ENCODE peak calls at places on chromosomes 13 and 19, in ten cellular contexts. One of them, this sample, is unnamed.

GRCh38 chr19:28606269-28607032 is 606.5 kb downstream of the UQCRFS1 start:
- DNase-seq in tibial nerve: no peak
- DNase-seq in GM12878: no peak
- DNase-seq in cardiac muscle cell: no peak
- DNase-seq in adrenal gland: no peak
- DNase-seq in fibroblast of villous mesenchyme: no peak
- DNase-seq in neural progenitor cell: no peak
- DNase-seq in IMR-90: no peak
- DNase-seq in Peyer's patch: no peak
- DNase-seq in endothelial cell: no peak
- DNase-seq in this sample: no peak

GRCh38 chr13:102700088-102701031 is 5.5 kb upstream of the METTL21C start:
- DNase-seq in tibial nerve: no peak
- DNase-seq in GM12878: no peak
- DNase-seq in cardiac muscle cell: no peak
- DNase-seq in adrenal gland: no peak
- DNase-seq in fibroblast of villous mesenchyme: peak
- DNase-seq in neural progenitor cell: no peak
- DNase-seq in IMR-90: no peak
- DNase-seq in Peyer's patch: no peak
- DNase-seq in endothelial cell: no peak
- DNase-seq in this sample: no peak

GRCh38 chr13:23433171-23434153 is at the start of gene SACS:
- DNase-seq in tibial nerve: no peak
- DNase-seq in GM12878: no peak
- DNase-seq in cardiac muscle cell: peak
- DNase-seq in adrenal gland: no peak
- DNase-seq in fibroblast of villous mesenchyme: peak
- DNase-seq in neural progenitor cell: peak
- DNase-seq in IMR-90: peak
- DNase-seq in Peyer's patch: no peak
- DNase-seq in endothelial cell: peak
- DNase-seq in this sample: no peak

GRCh38 chr19:33235269-33235995 is 9.8 kb upstream of the SLC7A10 start:
- DNase-seq in tibial nerve: peak
- DNase-seq in GM12878: peak
- DNase-seq in cardiac muscle cell: peak
- DNase-seq in adrenal gland: peak
- DNase-seq in fibroblast of villous mesenchyme: peak
- DNase-seq in neural progenitor cell: peak
- DNase-seq in IMR-90: peak
- DNase-seq in Peyer's patch: peak
- DNase-seq in endothelial cell: peak
- DNase-seq in this sample: peak

GRCh38 chr13:103022328-103022727 is 43.9 kb downstream of the SLC10A2 start:
- DNase-seq in tibial nerve: no peak
- DNase-seq in GM12878: no peak
- DNase-seq in cardiac muscle cell: no peak
- DNase-seq in adrenal gland: no peak
- DNase-seq in fibroblast of villous mesenchyme: no peak
- DNase-seq in neural progenitor cell: no peak
- DNase-seq in IMR-90: no peak
- DNase-seq in Peyer's patch: no peak
- DNase-seq in endothelial cell: no peak
- DNase-seq in this sample: no peak

GRCh38 chr19:45446295-45446694 is 21.5 kb upstream of the FOSB start:
- DNase-seq in tibial nerve: no peak
- DNase-seq in GM12878: no peak
- DNase-seq in cardiac muscle cell: no peak
- DNase-seq in adrenal gland: no peak
- DNase-seq in fibroblast of villous mesenchyme: peak
- DNase-seq in neural progenitor cell: peak
- DNase-seq in IMR-90: peak
- DNase-seq in Peyer's patch: no peak
- DNase-seq in endothelial cell: no peak
- DNase-seq in this sample: no peak

GRCh38 chr19:40219721-40220276 is 1.6 kb upstream of the TTC9B start:
- DNase-seq in tibial nerve: no peak
- DNase-seq in GM12878: no peak
- DNase-seq in cardiac muscle cell: no peak
- DNase-seq in adrenal gland: peak
- DNase-seq in fibroblast of villous mesenchyme: peak
- DNase-seq in neural progenitor cell: no peak
- DNase-seq in IMR-90: peak
- DNase-seq in Peyer's patch: no peak
- DNase-seq in endothelial cell: no peak
- DNase-seq in this sample: no peak

GRCh38 chr13:112897603-112897955 is 71.4 kb upstream of the MCF2L start:
- DNase-seq in tibial nerve: no peak
- DNase-seq in GM12878: no peak
- DNase-seq in cardiac muscle cell: no peak
- DNase-seq in adrenal gland: no peak
- DNase-seq in fibroblast of villous mesenchyme: no peak
- DNase-seq in neural progenitor cell: no peak
- DNase-seq in IMR-90: no peak
- DNase-seq in Peyer's patch: no peak
- DNase-seq in endothelial cell: no peak
- DNase-seq in this sample: no peak

DNA sequence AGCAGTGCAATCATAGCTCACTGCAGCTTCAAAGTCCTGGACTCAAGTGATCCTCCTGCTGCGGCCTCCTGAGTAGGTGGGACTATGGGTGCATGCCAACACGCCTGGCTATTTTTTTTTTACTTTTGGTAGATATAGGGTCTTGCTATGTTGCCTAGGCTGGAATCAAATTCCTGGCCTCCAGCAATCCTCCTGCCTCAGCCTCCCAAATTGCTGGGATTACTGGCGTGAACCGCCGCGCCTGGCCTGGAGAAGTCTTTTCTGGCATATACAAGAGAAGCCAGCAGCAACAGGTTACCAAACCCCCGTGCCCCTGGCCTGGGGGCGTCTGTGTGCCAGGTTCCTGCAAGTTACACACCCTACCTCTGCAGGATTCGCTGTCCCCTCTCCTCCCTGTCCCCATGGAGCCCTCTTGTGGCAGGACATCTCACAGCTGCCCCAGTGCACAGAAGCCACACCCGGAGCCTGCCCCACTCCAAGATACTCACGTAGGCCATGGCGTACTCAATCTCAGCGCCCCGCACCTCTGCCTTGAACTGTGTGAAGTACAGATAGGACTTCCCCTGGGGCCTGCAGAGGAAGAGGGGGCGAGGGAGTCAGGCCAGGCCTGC is 9.9 kb downstream of the MYDGF start:
- DNase-seq in tibial nerve: no peak
- DNase-seq in GM12878: no peak
- DNase-seq in cardiac muscle cell: peak
- DNase-seq in adrenal gland: no peak
- DNase-seq in fibroblast of villous mesenchyme: no peak
- DNase-seq in neural progenitor cell: peak
- DNase-seq in IMR-90: no peak
- DNase-seq in Peyer's patch: no peak
- DNase-seq in endothelial cell: peak
- DNase-seq in this sample: no peak
- TF ChIP-seq CTCF in tibial nerve: no peak
- TF ChIP-seq CTCF in GM12878: peak
- TF ChIP-seq CTCF in cardiac muscle cell: peak
- TF ChIP-seq CTCF in adrenal gland: peak
- TF ChIP-seq CTCF in fibroblast of villous mesenchyme: peak
- TF ChIP-seq CTCF in neural progenitor cell: peak
- TF ChIP-seq CTCF in IMR-90: no peak
- TF ChIP-seq CTCF in Peyer's patch: no peak
- TF ChIP-seq CTCF in endothelial cell: no peak
- TF ChIP-seq CTCF in this sample: peak

DNA sequence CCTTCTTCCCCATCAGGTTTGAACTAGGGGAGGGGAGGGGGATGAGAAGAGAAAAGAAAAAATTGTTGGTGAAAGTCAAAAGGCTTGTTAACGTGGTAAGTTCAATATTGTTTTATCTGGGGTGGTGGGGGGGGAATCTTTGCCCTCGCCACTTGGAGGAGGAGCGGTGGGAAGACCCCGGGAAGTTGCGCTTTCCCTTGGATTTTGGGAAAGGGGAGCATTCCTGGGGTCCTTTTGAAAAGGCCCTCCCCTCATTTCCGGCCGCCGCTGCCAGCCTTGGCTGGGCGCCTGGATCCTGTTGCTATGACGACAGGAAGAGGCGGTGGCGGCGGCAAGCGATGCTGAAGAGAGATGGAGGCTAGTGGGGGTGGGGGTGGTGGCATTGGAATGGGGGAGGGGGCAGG is 4.6 kb upstream of the CACNG8 start:
- DNase-seq in tibial nerve: no peak
- DNase-seq in GM12878: no peak
- DNase-seq in cardiac muscle cell: peak
- DNase-seq in adrenal gland: no peak
- DNase-seq in fibroblast of villous mesenchyme: no peak
- DNase-seq in neural progenitor cell: peak
- DNase-seq in IMR-90: no peak
- DNase-seq in Peyer's patch: no peak
- DNase-seq in endothelial cell: no peak
- DNase-seq in this sample: no peak
- TF ChIP-seq CTCF in tibial nerve: no peak
- TF ChIP-seq CTCF in GM12878: no peak
- TF ChIP-seq CTCF in cardiac muscle cell: no peak
- TF ChIP-seq CTCF in adrenal gland: no peak
- TF ChIP-seq CTCF in fibroblast of villous mesenchyme: no peak
- TF ChIP-seq CTCF in neural progenitor cell: no peak
- TF ChIP-seq CTCF in IMR-90: no peak
- TF ChIP-seq CTCF in Peyer's patch: no peak
- TF ChIP-seq CTCF in endothelial cell: no peak
- TF ChIP-seq CTCF in this sample: no peak

DNA sequence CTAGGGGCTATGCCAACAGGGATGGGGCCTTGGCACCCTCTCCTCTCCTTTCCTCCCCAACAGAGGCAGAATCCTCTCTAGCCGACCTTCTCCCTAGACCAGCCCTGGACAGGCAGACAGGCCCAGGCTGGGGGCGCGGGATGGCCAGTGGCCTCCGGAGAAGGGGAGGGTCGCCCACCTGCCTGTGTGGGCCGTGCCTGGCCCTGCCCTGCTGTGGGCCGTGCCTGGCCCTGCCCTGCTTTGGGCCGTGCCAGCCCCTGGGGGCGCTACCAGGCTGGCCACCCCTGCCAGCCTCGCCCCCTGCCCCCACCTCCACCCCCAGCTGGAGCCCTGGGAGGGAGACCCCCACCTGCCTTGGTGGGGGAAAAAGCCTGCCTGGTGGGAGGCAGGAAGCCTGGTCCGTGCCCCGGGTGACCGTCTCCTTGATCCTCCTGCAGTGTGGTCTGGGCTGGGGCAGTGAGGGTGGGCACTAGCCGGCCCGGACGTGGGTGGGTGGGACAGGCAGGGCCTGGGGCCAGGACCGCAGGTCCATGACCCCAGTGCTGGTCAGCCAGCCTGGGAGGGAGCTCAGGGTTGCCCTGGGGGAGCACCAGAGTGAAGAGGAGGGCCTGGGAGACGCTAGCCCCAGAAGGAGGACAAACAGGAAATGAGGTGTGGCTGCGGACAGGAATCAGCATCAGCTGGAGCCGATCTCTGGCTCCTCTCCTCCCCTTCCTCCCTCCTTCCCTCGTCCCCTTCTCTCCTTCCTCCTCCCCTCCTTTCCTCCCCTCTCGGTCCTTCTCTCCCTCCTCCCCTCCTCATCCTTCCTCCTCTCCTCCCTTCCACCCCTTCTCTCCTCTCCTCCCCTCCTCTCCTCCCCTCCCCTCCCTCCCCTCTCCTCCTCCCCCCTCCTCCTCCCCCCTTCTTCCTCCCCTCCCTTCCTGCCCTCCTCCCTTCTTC is 5.1 kb upstream of the MKNK2 start:
- DNase-seq in tibial nerve: peak
- DNase-seq in GM12878: no peak
- DNase-seq in cardiac muscle cell: no peak
- DNase-seq in adrenal gland: no peak
- DNase-seq in fibroblast of villous mesenchyme: peak
- DNase-seq in neural progenitor cell: no peak
- DNase-seq in IMR-90: peak
- DNase-seq in Peyer's patch: peak
- DNase-seq in endothelial cell: no peak
- DNase-seq in this sample: no peak
- TF ChIP-seq CTCF in tibial nerve: peak
- TF ChIP-seq CTCF in GM12878: no peak
- TF ChIP-seq CTCF in cardiac muscle cell: no peak
- TF ChIP-seq CTCF in adrenal gland: no peak
- TF ChIP-seq CTCF in fibroblast of villous mesenchyme: no peak
- TF ChIP-seq CTCF in neural progenitor cell: no peak
- TF ChIP-seq CTCF in IMR-90: no peak
- TF ChIP-seq CTCF in Peyer's patch: no peak
- TF ChIP-seq CTCF in endothelial cell: no peak
- TF ChIP-seq CTCF in this sample: no peak

GRCh38 chr19:16087940-16088339 is 11.6 kb downstream of the TPM4 start:
- DNase-seq in tibial nerve: no peak
- DNase-seq in GM12878: no peak
- DNase-seq in cardiac muscle cell: no peak
- DNase-seq in adrenal gland: no peak
- DNase-seq in fibroblast of villous mesenchyme: no peak
- DNase-seq in neural progenitor cell: no peak
- DNase-seq in IMR-90: no peak
- DNase-seq in Peyer's patch: no peak
- DNase-seq in endothelial cell: no peak
- DNase-seq in this sample: no peak

GRCh38 chr19:16088985-16089846 is 12.9 kb downstream of the TPM4 start:
- DNase-seq in tibial nerve: no peak
- DNase-seq in GM12878: no peak
- DNase-seq in cardiac muscle cell: no peak
- DNase-seq in adrenal gland: no peak
- DNase-seq in fibroblast of villous mesenchyme: no peak
- DNase-seq in neural progenitor cell: no peak
- DNase-seq in IMR-90: no peak
- DNase-seq in Peyer's patch: no peak
- DNase-seq in endothelial cell: no peak
- DNase-seq in this sample: no peak

GRCh38 chr19:16091546-16092475 is 15.5 kb downstream of the TPM4 start:
- DNase-seq in tibial nerve: no peak
- DNase-seq in GM12878: no peak
- DNase-seq in cardiac muscle cell: no peak
- DNase-seq in adrenal gland: no peak
- DNase-seq in fibroblast of villous mesenchyme: no peak
- DNase-seq in neural progenitor cell: no peak
- DNase-seq in IMR-90: no peak
- DNase-seq in Peyer's patch: no peak
- DNase-seq in endothelial cell: no peak
- DNase-seq in this sample: no peak

GRCh38 chr19:16085115-16085514 is 8.8 kb downstream of the TPM4 start:
- DNase-seq in tibial nerve: no peak
- DNase-seq in GM12878: no peak
- DNase-seq in cardiac muscle cell: no peak
- DNase-seq in adrenal gland: no peak
- DNase-seq in fibroblast of villous mesenchyme: no peak
- DNase-seq in neural progenitor cell: no peak
- DNase-seq in IMR-90: peak
- DNase-seq in Peyer's patch: no peak
- DNase-seq in endothelial cell: no peak
- DNase-seq in this sample: no peak

DNA sequence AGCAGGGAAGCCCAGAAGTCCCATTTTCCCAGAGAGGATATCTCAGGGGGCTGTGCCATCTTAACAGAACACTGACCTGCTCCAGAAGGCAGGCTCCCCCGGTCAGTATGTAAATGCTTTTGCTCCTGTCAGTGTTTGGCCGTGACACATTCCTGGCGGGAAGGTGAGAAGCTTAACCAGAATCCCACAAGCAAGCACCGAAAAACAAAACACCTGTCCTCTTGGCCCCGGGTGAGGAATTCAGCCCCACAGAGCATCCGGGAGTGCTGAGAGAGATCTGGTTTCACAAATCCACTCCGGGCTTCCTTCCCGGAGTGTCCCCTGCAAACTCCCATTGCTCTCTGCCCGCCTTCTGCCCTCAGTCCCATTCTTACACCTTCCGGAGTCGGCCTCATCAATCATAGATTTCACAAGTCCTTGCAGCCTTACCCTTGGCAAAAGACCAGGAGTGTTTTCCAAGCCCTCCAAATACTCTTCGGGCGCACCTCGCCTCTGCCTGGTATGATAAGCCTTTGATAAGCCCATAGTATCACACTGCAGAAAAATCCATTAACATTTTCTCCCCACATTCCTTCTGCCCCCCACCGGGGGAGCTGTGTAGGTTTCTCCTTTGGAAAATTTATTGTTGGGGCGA is 12.2 kb downstream of the TPM4 start:
- DNase-seq in tibial nerve: no peak
- DNase-seq in GM12878: no peak
- DNase-seq in cardiac muscle cell: no peak
- DNase-seq in adrenal gland: peak
- DNase-seq in fibroblast of villous mesenchyme: no peak
- DNase-seq in neural progenitor cell: no peak
- DNase-seq in IMR-90: no peak
- DNase-seq in Peyer's patch: no peak
- DNase-seq in endothelial cell: no peak
- DNase-seq in this sample: no peak
- TF ChIP-seq CTCF in tibial nerve: no peak
- TF ChIP-seq CTCF in GM12878: no peak
- TF ChIP-seq CTCF in cardiac muscle cell: peak
- TF ChIP-seq CTCF in adrenal gland: no peak
- TF ChIP-seq CTCF in fibroblast of villous mesenchyme: peak
- TF ChIP-seq CTCF in neural progenitor cell: peak
- TF ChIP-seq CTCF in IMR-90: no peak
- TF ChIP-seq CTCF in Peyer's patch: peak
- TF ChIP-seq CTCF in endothelial cell: peak
- TF ChIP-seq CTCF in this sample: peak

This sample was measured in progenitor cell of endocrine pancreas.